ENCODE peak calls at places on chromosomes 6 and 20, in five cellular contexts. Y is activated CD4-positive, alpha-beta T cell treated with anti-CD3 and anti-CD28 coated beads, Interleukin-2, amount 50 U/mL, for 1 hour; G is kidney tubule cell; C is HS-27A; V is mesendoderm. A is an unnamed sample.

GRCh38 chr6:11323666-11324452 is 91.4 kb upstream of the NEDD9 start:
- DNase-seq in Y (no peak), G (peak), C (no peak), V (no peak), A (no peak)

GRCh38 chr6:21325201-21325856 is 268.2 kb upstream of the SOX4 start:
- DNase-seq in Y (no peak), G (no peak), C (no peak), V (no peak), A (no peak)

GRCh38 chr20:36051318-36052116 is 83.1 kb downstream of the CNBD2 start:
- DNase-seq in Y (no peak), G (no peak), C (no peak), V (peak), A (no peak)

GRCh38 chr6:108623995-108624394 is 63.3 kb downstream of the FOXO3 start:
- DNase-seq in Y (no peak), G (no peak), C (no peak), V (no peak), A (no peak)

GRCh38 chr6:89432875-89433636 is at the start of gene ANKRD6:
- DNase-seq in Y (peak), G (peak), C (no peak), V (peak), A (no peak)

GRCh38 chr6:139479433-139480222 is 105.2 kb upstream of the CITED2 start:
- DNase-seq in Y (no peak), G (no peak), C (no peak), V (peak), A (no peak)

GRCh38 chr6:16947461-16948159 is 154.2 kb upstream of the STMND1 start:
- DNase-seq in Y (no peak), G (peak), C (peak), V (peak), A (peak)

GRCh38 chr6:142325111-142325510 is 23.3 kb downstream of the ADGRG6 start:
- DNase-seq in Y (no peak), G (no peak), C (no peak), V (no peak), A (no peak)

GRCh38 chr6:95410168-95410567 is 167.2 kb upstream of the MANEA start:
- DNase-seq in Y (no peak), G (no peak), C (no peak), V (no peak), A (no peak)

GRCh38 chr20:8291873-8292272 is 159.8 kb downstream of the PLCB1 start:
- DNase-seq in Y (no peak), G (peak), C (peak), V (no peak), A (peak)